ENCODE peak calls at places on chromosomes 16 and 17, in six cellular contexts. One of them, this sample, is unnamed.
A peak's percentile ranks its signal among the peaks of the same experiment; 100 is the strongest.

GRCh38 chr16:71952818-71953217 is 47.4 kb downstream of the PKD1L3 start:
- DNase-seq in GM12878: no peak
- DNase-seq in HepG2: no peak
- DNase-seq in H1: no peak
- DNase-seq in K562: no peak
- DNase-seq in HCT116: no peak
- DNase-seq in this sample: no peak

GRCh38 chr16:8752706-8753105 is 44.7 kb downstream of the TMEM186 start:
- DNase-seq in HCT116: no peak
- DNase-seq in H1: no peak
- DNase-seq in GM12878: no peak
- DNase-seq in HepG2: no peak
- DNase-seq in K562: no peak
- DNase-seq in this sample: no peak

GRCh38 chr17:76659928-76660614 is 16.5 kb upstream of the ST6GALNAC1 start:
- DNase-seq in H1: no peak
- DNase-seq in HepG2: no peak
- DNase-seq in K562: peak; percentile 60
- DNase-seq in GM12878: no peak
- DNase-seq in HCT116: no peak
- DNase-seq in this sample: no peak

GRCh38 chr17:63567229-63567628 is 17.0 kb downstream of the DCAF7 start:
- DNase-seq in HepG2: no peak
- DNase-seq in HCT116: no peak
- DNase-seq in GM12878: no peak
- DNase-seq in K562: no peak
- DNase-seq in H1: no peak
- DNase-seq in this sample: no peak

GRCh38 chr16:87723224-87723619 is 42.6 kb downstream of the KLHDC4 start:
- DNase-seq in GM12878: peak; percentile 58
- DNase-seq in HepG2: no peak
- DNase-seq in HCT116: no peak
- DNase-seq in K562: peak; percentile 58
- DNase-seq in H1: no peak
- DNase-seq in this sample: no peak

GRCh38 chr16:87461466-87461975 is 31.3 kb downstream of the ZCCHC14 start:
- DNase-seq in K562: peak; percentile 95
- DNase-seq in GM12878: no peak
- DNase-seq in H1: peak; percentile 87
- DNase-seq in HCT116: peak; percentile 98
- DNase-seq in HepG2: peak; percentile 97
- DNase-seq in this sample: peak; percentile 95

GRCh38 chr16:29808219-29808900 is 2.0 kb downstream of the MAZ start:
- DNase-seq in H1: no peak
- DNase-seq in HCT116: no peak
- DNase-seq in GM12878: no peak
- DNase-seq in K562: no peak
- DNase-seq in HepG2: no peak
- DNase-seq in this sample: no peak

GRCh38 chr17:40556198-40556661 is 9.0 kb downstream of the CCR7 start:
- DNase-seq in HepG2: no peak
- DNase-seq in K562: no peak
- DNase-seq in GM12878: no peak
- DNase-seq in H1: no peak
- DNase-seq in HCT116: no peak
- DNase-seq in this sample: no peak

GRCh38 chr17:33461051-33461450 is 168.0 kb upstream of the ASIC2 start:
- DNase-seq in HepG2: no peak
- DNase-seq in K562: no peak
- DNase-seq in GM12878: no peak
- DNase-seq in HCT116: no peak
- DNase-seq in H1: no peak
- DNase-seq in this sample: no peak

GRCh38 chr16:2742323-2743006 is 10.0 kb upstream of the SRRM2 start:
- DNase-seq in GM12878: no peak
- DNase-seq in HepG2: no peak
- DNase-seq in H1: no peak
- DNase-seq in HCT116: no peak
- DNase-seq in K562: no peak
- DNase-seq in this sample: no peak

GRCh38 chr16:85888405-85889331 is 10.3 kb upstream of the IRF8 start:
- DNase-seq in HCT116: no peak
- DNase-seq in HepG2: peak; percentile 33
- DNase-seq in GM12878: peak; percentile 89
- DNase-seq in K562: no peak
- DNase-seq in H1: no peak
- DNase-seq in this sample: no peak

GRCh38 chr17:13030459-13031305 is 12.9 kb upstream of the ELAC2 start:
- DNase-seq in K562: peak; percentile 59
- DNase-seq in GM12878: no peak
- DNase-seq in HepG2: peak; percentile 30
- DNase-seq in H1: peak; percentile 67
- DNase-seq in HCT116: no peak
- DNase-seq in this sample: no peak

GRCh38 chr16:57740423-57741071 is 5.0 kb downstream of the KATNB1 start:
- DNase-seq in H1: no peak
- DNase-seq in K562: no peak
- DNase-seq in HepG2: no peak
- DNase-seq in GM12878: no peak
- DNase-seq in HCT116: no peak
- DNase-seq in this sample: no peak

GRCh38 chr17:29205047-29205446 is 24.8 kb upstream of the MYO18A start:
- DNase-seq in HCT116: no peak
- DNase-seq in GM12878: no peak
- DNase-seq in K562: no peak
- DNase-seq in H1: no peak
- DNase-seq in HepG2: no peak
- DNase-seq in this sample: no peak

GRCh38 chr16:11896776-11897175 is 19.0 kb downstream of the GSPT1 start:
- DNase-seq in HepG2: no peak
- DNase-seq in H1: no peak
- DNase-seq in HCT116: no peak
- DNase-seq in GM12878: no peak
- DNase-seq in K562: no peak
- DNase-seq in this sample: no peak

GRCh38 chr17:29154516-29155234 is 25.5 kb downstream of the MYO18A start:
- DNase-seq in HCT116: no peak
- DNase-seq in K562: no peak
- DNase-seq in GM12878: no peak
- DNase-seq in H1: no peak
- DNase-seq in HepG2: no peak
- DNase-seq in this sample: no peak

GRCh38 chr16:46859719-46860152 is 24.4 kb upstream of the GPT2 start:
- DNase-seq in HCT116: peak; percentile 83
- DNase-seq in K562: no peak
- DNase-seq in GM12878: no peak
- DNase-seq in HepG2: peak; percentile 82
- DNase-seq in H1: no peak
- DNase-seq in this sample: no peak

GRCh38 chr17:40097931-40098845 is 2.2 kb downstream of the NR1D1 start:
- DNase-seq in H1: no peak
- DNase-seq in K562: peak; percentile 39
- DNase-seq in GM12878: no peak
- DNase-seq in HCT116: no peak
- DNase-seq in HepG2: peak; percentile 93
- DNase-seq in this sample: no peak

GRCh38 chr17:48894886-48895285 is 2.3 kb downstream of the ATP5MC1 start:
- DNase-seq in HCT116: no peak
- DNase-seq in H1: no peak
- DNase-seq in HepG2: no peak
- DNase-seq in GM12878: no peak
- DNase-seq in K562: no peak
- DNase-seq in this sample: no peak

GRCh38 chr16:68003031-68003430 is 3.7 kb upstream of the DPEP2 start:
- DNase-seq in GM12878: no peak
- DNase-seq in HCT116: no peak
- DNase-seq in K562: no peak
- DNase-seq in H1: no peak
- DNase-seq in HepG2: no peak
- DNase-seq in this sample: no peak

GRCh38 chr16:70444249-70445063 is 5.6 kb upstream of the ST3GAL2 start:
- DNase-seq in GM12878: no peak
- DNase-seq in K562: peak; percentile 4
- DNase-seq in HepG2: no peak
- DNase-seq in H1: no peak
- DNase-seq in HCT116: no peak
- DNase-seq in this sample: no peak

GRCh38 chr17:47917581-47917980 is 21.5 kb downstream of the SP2 start:
- DNase-seq in HCT116: no peak
- DNase-seq in HepG2: no peak
- DNase-seq in K562: no peak
- DNase-seq in H1: no peak
- DNase-seq in GM12878: no peak
- DNase-seq in this sample: no peak

GRCh38 chr17:79650861-79651260 is 40.0 kb upstream of the RBFOX3 start:
- DNase-seq in GM12878: no peak
- DNase-seq in HepG2: no peak
- DNase-seq in K562: no peak
- DNase-seq in HCT116: no peak
- DNase-seq in H1: peak; percentile 16
- DNase-seq in this sample: no peak

GRCh38 chr17:42163113-42163512 is 8.3 kb upstream of the RAB5C start:
- DNase-seq in K562: peak; percentile 68
- DNase-seq in HepG2: peak; percentile 49
- DNase-seq in H1: peak; percentile 94
- DNase-seq in GM12878: no peak
- DNase-seq in HCT116: peak; percentile 18
- DNase-seq in this sample: no peak

GRCh38 chr17:50830994-50831393 is 4.4 kb upstream of the WFIKKN2 start:
- DNase-seq in HCT116: no peak
- DNase-seq in K562: no peak
- DNase-seq in HepG2: no peak
- DNase-seq in H1: no peak
- DNase-seq in GM12878: no peak
- DNase-seq in this sample: no peak
- TF ChIP-seq ZNF274 in HCT116: no peak
- TF ChIP-seq ZNF274 in K562: no peak
- TF ChIP-seq ZNF274 in HepG2: no peak
- TF ChIP-seq ZNF274 in H1: no peak
- TF ChIP-seq ZNF274 in GM12878: no peak
- TF ChIP-seq ZNF274 in this sample: no peak

DNA sequence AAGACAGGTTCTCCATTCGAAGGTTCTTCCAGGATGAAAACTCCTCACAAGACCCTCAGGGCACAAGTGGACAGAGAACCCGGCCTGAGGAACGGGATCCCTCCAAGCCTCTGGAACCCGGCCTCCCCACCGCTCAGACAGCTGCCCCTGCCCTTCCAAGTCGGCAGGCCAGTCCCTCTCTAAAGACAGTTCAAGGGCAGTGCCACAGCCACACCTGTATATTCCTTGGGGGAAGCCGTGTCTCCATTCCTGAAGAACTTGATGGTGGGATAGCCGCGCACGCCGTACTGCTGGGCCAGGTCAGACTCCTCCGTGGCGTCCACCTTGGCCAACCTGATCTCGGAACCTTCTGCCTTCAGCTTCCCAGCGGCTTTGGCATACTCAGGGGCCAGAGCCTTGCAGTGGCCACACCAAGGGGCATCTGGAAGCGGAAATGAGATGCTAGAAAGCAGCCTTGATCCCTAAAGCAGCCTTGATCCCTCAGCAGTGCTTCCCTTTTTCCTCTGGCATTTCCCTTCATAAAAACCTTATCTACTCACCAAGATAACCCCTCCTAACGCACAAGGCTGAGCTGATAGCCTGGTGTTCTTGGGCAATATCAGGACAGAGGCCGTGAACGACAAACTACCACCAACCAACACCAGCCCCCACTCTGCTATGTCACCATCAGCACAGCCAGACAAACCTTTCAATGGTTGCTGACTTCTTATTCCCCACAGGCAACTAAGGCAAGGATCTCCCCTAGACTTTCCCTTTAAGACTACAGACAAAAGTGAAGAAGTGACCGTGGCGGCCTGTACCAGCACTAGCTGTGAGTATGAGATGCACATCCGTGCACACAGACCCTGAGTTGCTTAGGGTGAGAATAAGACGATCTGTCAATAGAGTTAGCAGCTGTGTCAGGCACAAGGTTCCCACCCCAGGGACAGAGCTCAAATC is 1.1 kb downstream of the P4HB start:
- DNase-seq in HepG2: no peak
- DNase-seq in H1: no peak
- DNase-seq in K562: no peak
- DNase-seq in HCT116: no peak
- DNase-seq in GM12878: no peak
- DNase-seq in this sample: no peak
- TF ChIP-seq ZNF274 in HepG2: no peak
- TF ChIP-seq ZNF274 in H1: no peak
- TF ChIP-seq ZNF274 in K562: no peak
- TF ChIP-seq ZNF274 in HCT116: no peak
- TF ChIP-seq ZNF274 in GM12878: no peak
- TF ChIP-seq ZNF274 in this sample: no peak

DNA sequence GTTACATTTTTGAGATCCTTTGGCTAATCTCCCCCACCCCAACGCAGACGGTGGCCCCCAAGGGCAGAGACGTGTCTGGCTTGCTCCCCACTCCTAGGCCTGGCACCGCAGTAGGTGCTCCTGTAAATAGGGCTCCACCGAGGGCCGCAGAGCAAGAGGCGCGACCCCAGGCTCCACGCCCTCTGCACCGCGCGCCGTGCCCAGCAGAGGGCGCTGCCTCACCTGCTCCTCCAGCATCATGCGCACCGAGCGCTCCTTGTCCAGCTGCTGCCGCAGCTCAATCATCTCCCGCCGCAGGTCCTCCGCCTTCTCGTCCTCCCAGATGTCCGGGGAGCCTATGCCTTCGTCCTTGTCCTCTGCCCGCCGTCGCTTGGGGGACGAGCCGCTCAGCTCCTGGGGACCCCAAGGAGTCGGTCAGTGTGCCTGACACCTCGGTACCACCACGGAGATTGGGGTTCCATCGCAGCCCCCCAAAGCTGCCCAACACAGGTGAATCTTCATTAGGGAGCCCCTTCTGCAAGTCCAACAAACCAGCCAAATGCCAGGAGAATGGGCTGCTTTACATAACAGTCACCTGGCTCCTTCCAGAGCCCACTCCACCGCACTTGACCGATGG is 11.2 kb downstream of the TFAP4 start:
- DNase-seq in H1: peak; percentile 95
- DNase-seq in K562: peak; percentile 61
- DNase-seq in HepG2: peak; percentile 26
- DNase-seq in GM12878: no peak
- DNase-seq in HCT116: peak; percentile 22
- DNase-seq in this sample: no peak
- TF ChIP-seq ZNF274 in H1: no peak
- TF ChIP-seq ZNF274 in K562: no peak
- TF ChIP-seq ZNF274 in HepG2: no peak
- TF ChIP-seq ZNF274 in GM12878: no peak
- TF ChIP-seq ZNF274 in HCT116: no peak
- TF ChIP-seq ZNF274 in this sample: no peak

DNA sequence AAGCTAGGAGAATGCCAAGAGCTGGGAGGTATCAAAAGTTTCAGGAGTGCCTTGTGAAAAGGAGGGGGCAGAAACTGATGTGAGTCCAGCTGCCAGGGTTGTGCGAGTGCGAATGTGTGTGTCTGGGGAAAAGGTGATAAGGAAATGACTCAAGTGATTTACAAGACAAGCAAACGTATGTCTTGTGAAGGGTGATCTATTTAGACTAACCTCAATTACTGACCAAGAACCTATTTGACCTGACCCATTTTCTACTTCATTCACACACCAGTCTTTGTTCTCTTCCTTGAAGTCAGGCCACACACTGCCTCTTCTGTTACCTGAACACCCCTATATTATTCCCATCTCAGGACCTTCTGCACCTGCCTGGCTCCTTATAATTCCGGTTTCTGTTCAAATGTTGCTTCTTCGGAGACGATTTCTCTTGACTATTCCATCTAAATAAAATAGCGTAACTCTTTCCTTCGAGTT is 1.0 kb downstream of the GDE1 start:
- DNase-seq in K562: peak; percentile 74
- DNase-seq in HCT116: no peak
- DNase-seq in GM12878: peak; percentile 27
- DNase-seq in HepG2: no peak
- DNase-seq in H1: no peak
- DNase-seq in this sample: no peak
- TF ChIP-seq ZNF274 in K562: peak; percentile 24
- TF ChIP-seq ZNF274 in HCT116: no peak
- TF ChIP-seq ZNF274 in GM12878: no peak
- TF ChIP-seq ZNF274 in HepG2: no peak
- TF ChIP-seq ZNF274 in H1: no peak
- TF ChIP-seq ZNF274 in this sample: no peak

This sample was measured in NT2/D1.